ENCODE peak calls at places on chromosomes 11 and 22, in four cellular contexts. P is GM12878, F is HepG2, X is H1. O is an unnamed sample.

GRCh38 chr22:32985899-32986772 is 72.0 kb downstream of the SYN3 start:
- DNase-seq in P (no peak), F (peak), X (peak), O (peak)

GRCh38 chr11:35473975-35474374 is 51.4 kb downstream of the PAMR1 start:
- DNase-seq in P (no peak), F (no peak), X (no peak), O (no peak)

GRCh38 chr11:130243816-130244215 is 70.9 kb downstream of the ZBTB44 start:
- DNase-seq in P (peak), F (no peak), X (no peak), O (no peak)

GRCh38 chr22:44261861-44262595 is 50.7 kb downstream of the SHISAL1 start:
- DNase-seq in P (no peak), F (no peak), X (no peak), O (no peak)

GRCh38 chr22:50267591-50268390 is 2.4 kb downstream of the MAPK11 start:
- DNase-seq in P (no peak), F (no peak), X (no peak), O (no peak)

GRCh38 chr11:91396243-91397133 is 828.1 kb upstream of the FAT3 start:
- DNase-seq in P (no peak), F (peak), X (no peak), O (no peak)

GRCh38 chr22:45717787-45718186 is 46.2 kb downstream of the ATXN10 start:
- DNase-seq in P (no peak), F (no peak), X (no peak), O (no peak)

GRCh38 chr22:33112606-33113005 is 54.4 kb upstream of the SYN3 start:
- DNase-seq in P (peak), F (no peak), X (no peak), O (no peak)

GRCh38 chr22:46665751-46666280 is 45.6 kb downstream of the GRAMD4 start:
- DNase-seq in P (no peak), F (no peak), X (no peak), O (no peak)

GRCh38 chr11:106128740-106129139 is 51.3 kb downstream of the AASDHPPT start:
- DNase-seq in P (no peak), F (no peak), X (no peak), O (no peak)

GRCh38 chr11:31397239-31397834 is 27.7 kb downstream of the DNAJC24 start:
- DNase-seq in P (no peak), F (peak), X (no peak), O (no peak)

GRCh38 chr11:12559011-12559410 is 115.2 kb upstream of the TEAD1 start:
- DNase-seq in P (no peak), F (no peak), X (no peak), O (no peak)

GRCh38 chr22:37488337-37489135 is 2.4 kb upstream of the MFNG start:
- DNase-seq in P (no peak), F (peak), X (no peak), O (no peak)

GRCh38 chr11:14308114-14308896 is 50.7 kb downstream of the RRAS2 start:
- DNase-seq in P (no peak), F (peak), X (no peak), O (no peak)

GRCh38 chr11:86063536-86063935 is 5.3 kb downstream of the PICALM start:
- DNase-seq in P (no peak), F (no peak), X (no peak), O (no peak)
- H3K9ac ChIP-seq in P (no peak), F (no peak), X (no peak), O (no peak)

DNA sequence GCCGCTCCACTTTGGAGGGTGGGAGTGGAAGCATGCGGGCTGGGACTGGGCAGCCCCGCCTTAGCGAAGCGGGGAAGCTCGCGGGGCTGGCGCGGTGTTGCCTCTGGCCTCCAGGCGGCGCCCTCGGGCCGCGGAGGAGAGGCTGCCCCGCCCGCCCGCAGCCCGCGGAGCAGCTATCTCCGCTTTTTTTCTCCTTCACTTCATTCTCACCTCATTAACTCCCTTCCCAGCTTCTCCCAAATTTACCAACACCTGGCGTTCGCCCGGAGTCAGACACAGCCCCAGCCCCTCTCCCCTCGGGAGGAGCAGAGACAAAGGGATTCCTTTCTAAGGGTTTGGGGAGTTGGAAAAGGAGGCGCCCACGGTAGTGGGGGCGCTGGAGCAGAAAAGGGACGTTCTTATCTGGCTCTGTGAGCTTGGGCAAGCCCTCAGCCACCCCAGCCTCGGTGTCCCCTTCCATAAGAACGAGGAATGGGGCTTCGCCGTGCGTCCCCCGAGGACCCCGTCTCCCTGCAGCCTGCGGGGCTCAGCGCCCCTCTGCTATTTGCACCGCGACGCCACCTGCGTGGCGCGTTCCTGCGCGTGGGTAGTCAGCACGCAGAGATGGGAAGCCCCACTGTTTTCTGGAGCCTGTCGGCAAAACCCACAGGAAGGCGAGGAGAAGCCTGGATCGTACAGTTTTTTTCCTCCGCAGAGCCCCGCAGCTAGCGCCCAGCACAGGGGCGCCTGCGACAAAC is 1.5 kb upstream of the WNT11 start:
- DNase-seq in P (no peak), F (peak), X (no peak), O (peak)
- TF ChIP-seq SUZ12 in P (no peak), F (no peak), X (peak), O (no peak)

GRCh38 chr11:73245461-73245860 is 26.7 kb upstream of the P2RY6 start:
- DNase-seq in P (no peak), F (no peak), X (no peak), O (no peak)

GRCh38 chr11:73244589-73245240 is 26.6 kb downstream of the P2RY2 start:
- DNase-seq in P (no peak), F (no peak), X (no peak), O (no peak)

GRCh38 chr11:73242291-73243092 is 24.4 kb downstream of the P2RY2 start:
- DNase-seq in P (peak), F (peak), X (no peak), O (peak)

GRCh38 chr11:73241300-73241699 is 23.2 kb downstream of the P2RY2 start:
- DNase-seq in P (no peak), F (no peak), X (no peak), O (no peak)

DNA sequence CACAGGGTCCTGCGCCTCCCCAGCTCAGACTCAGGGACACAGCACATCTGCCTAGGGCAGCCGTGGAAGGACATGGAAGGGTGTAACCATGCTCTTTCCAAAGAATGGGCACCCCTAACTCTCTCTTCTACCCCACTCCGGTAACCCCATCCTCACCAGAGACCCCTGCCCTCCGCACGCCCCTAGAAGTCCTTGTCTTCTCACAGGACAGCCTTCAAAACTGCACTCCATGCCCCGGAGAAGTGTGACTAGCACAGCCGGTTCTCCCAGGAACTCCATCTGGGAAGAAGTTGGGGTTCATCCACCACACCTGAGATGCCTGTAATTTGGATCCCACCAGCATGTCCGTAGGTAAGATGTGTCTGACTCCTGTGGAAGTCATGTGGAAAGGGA is 25.0 kb downstream of the P2RY2 start:
- DNase-seq in P (no peak), F (no peak), X (no peak), O (no peak)
- H3K9ac ChIP-seq in P (no peak), F (no peak), X (no peak), O (no peak)

GRCh38 chr11:116962108-116962507 is 124.7 kb upstream of the APOA1 start:
- DNase-seq in P (no peak), F (no peak), X (no peak), O (no peak)

GRCh38 chr11:116963813-116964212 is 126.4 kb upstream of the APOA1 start:
- DNase-seq in P (no peak), F (no peak), X (no peak), O (no peak)

GRCh38 chr11:116958246-116958645 is 120.8 kb upstream of the APOA1 start:
- DNase-seq in P (no peak), F (no peak), X (no peak), O (no peak)

GRCh38 chr11:116964269-116964668 is 126.8 kb upstream of the APOA1 start:
- DNase-seq in P (no peak), F (no peak), X (no peak), O (no peak)

GRCh38 chr11:116960916-116961315 is 123.5 kb upstream of the APOA1 start:
- DNase-seq in P (no peak), F (no peak), X (no peak), O (no peak)
- TF ChIP-seq SUZ12 in P (no peak), F (no peak), X (no peak), O (no peak)

DNA sequence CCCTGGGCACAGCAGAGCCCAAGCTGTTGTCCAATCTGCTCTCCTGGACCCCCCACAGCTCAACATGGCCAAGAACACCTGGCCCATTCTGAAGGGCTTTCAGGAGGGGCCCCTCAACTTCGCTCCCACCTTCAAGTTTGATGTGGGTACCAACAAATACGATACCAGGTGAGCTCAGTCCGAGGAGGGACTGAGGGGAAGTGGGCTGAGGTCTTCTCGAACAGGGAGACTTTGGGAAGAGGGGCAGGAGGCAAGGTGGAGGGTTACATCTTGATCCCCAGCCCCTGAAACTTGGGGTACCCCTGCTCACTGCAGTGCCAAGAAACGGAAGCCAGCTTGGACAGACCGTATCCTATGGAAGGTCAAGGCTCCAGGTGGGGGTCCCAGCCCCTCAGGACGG is 5.4 kb downstream of the INPP5J start:
- DNase-seq in P (no peak), F (no peak), X (no peak), O (no peak)
- H3K9ac ChIP-seq in P (no peak), F (no peak), X (no peak), O (no peak)

GRCh38 chr22:48452766-48453165 is 1374.9 kb downstream of the BRD1 start:
- DNase-seq in P (no peak), F (no peak), X (no peak), O (no peak)
- TF ChIP-seq SUZ12 in P (no peak), F (no peak), X (no peak), O (no peak)

DNA sequence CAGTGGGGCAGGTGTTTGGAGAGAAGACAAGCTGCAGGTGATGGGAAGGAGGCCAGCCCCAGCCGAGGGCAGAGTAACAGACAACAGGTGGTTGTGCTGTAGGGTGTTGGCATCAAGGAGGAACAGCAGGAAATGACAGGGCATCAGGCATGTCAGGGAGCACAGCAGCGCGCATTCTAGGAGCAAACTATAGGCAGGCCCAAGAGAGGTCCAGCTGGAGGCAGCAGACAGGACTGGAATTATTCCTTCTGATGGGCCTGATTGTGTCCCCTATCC is 13.6 kb downstream of the ADM start:
- DNase-seq in P (no peak), F (no peak), X (no peak), O (no peak)
- H3K9ac ChIP-seq in P (no peak), F (no peak), X (no peak), O (no peak)

DNA sequence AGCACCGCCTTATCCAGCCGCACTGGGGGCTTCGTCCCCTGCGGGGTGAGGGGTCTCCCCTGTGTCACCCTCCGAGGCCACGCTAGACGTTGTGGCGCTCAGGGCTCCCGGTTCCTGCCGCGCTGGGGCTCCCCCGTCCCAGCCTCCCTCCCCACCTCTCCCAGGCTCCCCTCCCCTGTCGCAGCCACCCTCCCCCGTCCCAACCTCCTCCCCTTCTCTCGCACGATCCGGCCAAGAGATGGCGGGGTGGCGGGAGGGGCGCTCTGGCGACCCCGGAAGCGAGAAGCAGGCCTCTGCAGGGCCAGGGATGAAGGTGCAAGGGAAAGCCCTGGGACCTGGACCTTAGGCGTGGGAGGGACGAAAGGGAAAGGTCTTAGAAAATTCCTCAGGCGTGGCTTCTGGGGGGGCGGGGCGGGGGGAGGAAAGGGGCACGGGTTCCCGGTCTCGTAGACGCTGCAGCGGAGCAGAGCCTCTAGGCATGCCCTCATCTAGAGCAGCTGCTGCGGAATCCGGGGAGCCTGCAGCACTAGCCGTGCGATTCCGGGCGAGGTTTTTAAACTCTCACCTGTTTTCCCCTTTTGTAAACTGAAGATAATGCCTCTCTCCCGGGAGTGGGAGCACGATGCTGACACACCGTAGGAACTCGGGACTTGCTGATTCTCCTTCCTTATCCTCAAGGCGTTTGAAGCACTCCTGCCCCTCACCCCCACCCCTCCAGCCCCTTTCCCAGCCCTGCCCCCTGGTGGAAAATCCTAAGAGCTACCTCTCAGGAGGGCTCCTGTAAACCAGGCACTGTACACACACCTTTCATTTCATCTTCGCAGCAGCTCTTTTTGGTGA is 14.4 kb downstream of the KCNJ5 start:
- DNase-seq in P (no peak), F (no peak), X (no peak), O (peak)
- TF ChIP-seq SUZ12 in P (no peak), F (no peak), X (no peak), O (no peak)

DNA sequence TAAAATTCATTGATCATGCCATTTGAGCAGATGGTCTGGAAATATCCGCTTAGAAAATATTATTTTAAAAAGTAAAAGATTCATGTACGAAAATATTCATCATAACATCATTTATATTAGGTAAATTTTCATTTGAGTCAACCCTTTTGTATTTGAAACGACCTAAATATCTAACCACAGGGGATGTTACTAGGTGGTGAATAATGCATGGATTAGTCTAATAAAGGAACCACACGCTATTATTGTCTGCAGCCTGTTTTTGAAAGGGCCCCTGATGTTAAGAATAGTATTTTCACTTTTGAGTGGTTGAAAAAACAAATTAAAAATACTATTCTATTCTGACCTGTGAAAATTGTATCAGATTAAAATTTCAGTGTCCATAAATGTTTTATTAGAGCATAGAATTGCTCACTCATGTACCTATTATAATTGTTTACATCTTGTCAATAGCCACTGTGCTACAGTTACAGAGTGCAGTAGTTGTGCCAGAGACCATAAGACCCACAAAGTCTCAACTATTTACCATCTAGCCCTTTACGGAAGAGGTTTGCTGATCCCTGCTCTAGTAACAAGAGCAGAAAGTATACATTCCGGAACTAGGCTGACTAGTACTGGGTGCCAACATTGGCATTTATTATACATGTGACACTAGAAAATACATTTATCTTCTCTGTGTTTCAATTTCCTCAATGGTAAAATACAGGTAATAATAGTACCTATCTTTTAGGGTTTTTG is 176.1 kb downstream of the LRRC4C start:
- DNase-seq in P (no peak), F (no peak), X (no peak), O (no peak)
- H3K9ac ChIP-seq in P (no peak), F (no peak), X (no peak), O (no peak)

GRCh38 chr11:66541892-66542291 is 4.0 kb downstream of the ZDHHC24 start:
- DNase-seq in P (no peak), F (no peak), X (no peak), O (no peak)

GRCh38 chr11:66543263-66544107 is 2.4 kb downstream of the ZDHHC24 start:
- DNase-seq in P (peak), F (no peak), X (no peak), O (no peak)

GRCh38 chr11:66545701-66546367 is at the start of gene ZDHHC24:
- DNase-seq in P (peak), F (peak), X (peak), O (peak)

GRCh38 chr11:66539526-66539925 is 6.3 kb downstream of the ZDHHC24 start:
- DNase-seq in P (no peak), F (no peak), X (no peak), O (no peak)

GRCh38 chr11:66542362-66542761 is 3.5 kb downstream of the ZDHHC24 start:
- DNase-seq in P (no peak), F (no peak), X (no peak), O (no peak)
- TF ChIP-seq SUZ12 in P (no peak), F (no peak), X (no peak), O (no peak)

O was measured in NT2/D1.